ENCODE peak calls at places on chromosomes 13 and 19, in six cellular contexts. T is H1, N is SK-N-SH, B is K562, O is HepG2, J is GM12878. X is an unnamed sample.

GRCh38 chr19:2032296-2032941 is 16.9 kb upstream of the BTBD2 start:
- DNase-seq in T (peak), N (peak), B (no peak), O (no peak), J (no peak), X (peak)

GRCh38 chr19:9956956-9957355 is 20.6 kb upstream of the OLFM2 start:
- DNase-seq in T (no peak), N (no peak), B (no peak), O (no peak), J (no peak), X (peak)

GRCh38 chr13:29713841-29714240 is 118.4 kb upstream of the SLC7A1 start:
- DNase-seq in T (no peak), N (peak), B (peak), O (no peak), J (no peak), X (peak)

GRCh38 chr19:56125806-56126590 is 4.9 kb upstream of the ZNF787 start:
- DNase-seq in T (no peak), N (no peak), B (peak), O (no peak), J (no peak), X (no peak)

GRCh38 chr13:52788011-52788410 is 48.4 kb upstream of the CNMD start:
- DNase-seq in T (no peak), N (no peak), B (no peak), O (no peak), J (no peak), X (no peak)

GRCh38 chr19:18046066-18046718 is 38.2 kb downstream of the ARRDC2 start:
- DNase-seq in T (no peak), N (no peak), B (peak), O (peak), J (no peak), X (peak)

GRCh38 chr13:95882121-95882520 is 171.1 kb downstream of the UGGT2 start:
- DNase-seq in T (no peak), N (no peak), B (no peak), O (no peak), J (no peak), X (no peak)

GRCh38 chr19:54668353-54668752 is 5.6 kb downstream of the LILRB4 start:
- DNase-seq in T (no peak), N (no peak), B (no peak), O (no peak), J (no peak), X (no peak)

GRCh38 chr13:70310720-70311119 is 202.5 kb upstream of the KLHL1 start:
- DNase-seq in T (no peak), N (peak), B (no peak), O (peak), J (no peak), X (no peak)

GRCh38 chr13:80436571-80437169 is 95.7 kb upstream of the SPRY2 start:
- DNase-seq in T (no peak), N (no peak), B (no peak), O (no peak), J (no peak), X (no peak)

GRCh38 chr19:43618921-43619261 is 538 bp downstream of the ZNF428 start:
- DNase-seq in T (no peak), N (peak), B (peak), O (peak), J (peak), X (peak)

GRCh38 chr19:14413765-14414171 is 5.4 kb downstream of the DDX39A start:
- DNase-seq in T (no peak), N (peak), B (no peak), O (no peak), J (no peak), X (peak)

GRCh38 chr19:14410775-14411134 is 8.4 kb downstream of the DDX39A start:
- DNase-seq in T (no peak), N (no peak), B (no peak), O (no peak), J (no peak), X (no peak)

GRCh38 chr19:14411161-14411560 is 8.0 kb downstream of the DDX39A start:
- DNase-seq in T (no peak), N (no peak), B (no peak), O (no peak), J (no peak), X (no peak)

GRCh38 chr19:14412436-14413071 is 6.6 kb downstream of the DDX39A start:
- DNase-seq in T (no peak), N (no peak), B (no peak), O (no peak), J (no peak), X (no peak)

DNA sequence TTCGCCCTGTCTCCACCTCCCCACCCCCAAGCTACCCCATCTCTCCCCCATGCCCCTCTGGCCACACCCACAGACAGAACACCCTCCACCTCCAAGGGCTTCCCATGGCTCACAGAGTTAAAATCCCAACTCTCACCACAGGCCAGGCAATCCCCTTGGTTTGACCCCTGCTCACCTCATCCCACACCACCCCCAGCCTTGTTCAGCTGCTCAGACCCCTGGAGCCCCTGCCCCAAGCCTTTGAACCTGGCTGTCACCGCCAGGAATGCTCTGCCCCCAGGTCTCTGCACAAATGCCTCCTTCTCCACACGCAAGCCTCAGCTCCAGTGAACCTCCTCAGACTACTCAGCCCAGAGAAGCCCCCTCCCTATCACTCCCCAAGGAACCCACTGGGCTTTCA is 5.8 kb downstream of the DDX39A start:
- DNase-seq in T (no peak), N (no peak), B (no peak), O (no peak), J (no peak), X (no peak)
- H3K4me3 ChIP-seq in T (no peak), N (no peak), B (no peak), O (no peak), J (no peak), X (no peak)

GRCh38 chr13:48158290-48158689 is 63.4 kb upstream of the MED4 start:
- DNase-seq in T (no peak), N (no peak), B (no peak), O (no peak), J (peak), X (no peak)

GRCh38 chr13:48158915-48159314 is 64.0 kb upstream of the MED4 start:
- DNase-seq in T (no peak), N (no peak), B (no peak), O (no peak), J (no peak), X (no peak)

GRCh38 chr13:48155850-48156249 is 60.9 kb upstream of the MED4 start:
- DNase-seq in T (no peak), N (no peak), B (no peak), O (no peak), J (peak), X (peak)

GRCh38 chr13:48154671-48155070 is 59.8 kb upstream of the MED4 start:
- DNase-seq in T (no peak), N (no peak), B (no peak), O (peak), J (no peak), X (no peak)

GRCh38 chr13:48156466-48156865 is 61.6 kb upstream of the MED4 start:
- DNase-seq in T (peak), N (no peak), B (peak), O (no peak), J (no peak), X (no peak)
- TF ChIP-seq USF2 in T (no peak), N (no peak), B (no peak), O (no peak), J (no peak), X (no peak)

GRCh38 chr19:47210180-47210490 is 20.9 kb downstream of the BBC3 start:
- DNase-seq in T (no peak), N (no peak), B (no peak), O (no peak), J (no peak), X (no peak)
- H3K9ac ChIP-seq in T (no peak), N (peak), B (peak), O (peak), J (no peak), X (peak)

GRCh38 chr13:105773887-105774538 is 761.4 kb downstream of the EFNB2 start:
- DNase-seq in T (no peak), N (no peak), B (no peak), O (peak), J (no peak), X (peak)
- H3K4me3 ChIP-seq in T (no peak), N (peak), B (no peak), O (no peak), J (no peak), X (no peak)

GRCh38 chr13:35768126-35768525 is 291.6 kb upstream of the MAB21L1 start:
- DNase-seq in T (no peak), N (no peak), B (no peak), O (no peak), J (no peak), X (no peak)
- TF ChIP-seq USF2 in T (no peak), N (no peak), B (no peak), O (no peak), J (no peak), X (no peak)

GRCh38 chr19:50817941-50818858 is 5.4 kb downstream of the KLK1 start:
- DNase-seq in T (peak), N (peak), B (peak), O (no peak), J (peak), X (no peak)
- H3K9ac ChIP-seq in T (no peak), N (no peak), B (peak), O (no peak), J (peak), X (no peak)

GRCh38 chr13:82374719-82375118 is 1507.6 kb downstream of the SLITRK1 start:
- DNase-seq in T (no peak), N (no peak), B (no peak), O (no peak), J (no peak), X (no peak)
- H3K4me3 ChIP-seq in T (no peak), N (no peak), B (no peak), O (no peak), J (no peak), X (no peak)

GRCh38 chr19:35592226-35592625 is 6.3 kb downstream of the PMIS2 start:
- DNase-seq in T (peak), N (peak), B (peak), O (peak), J (no peak), X (peak)
- TF ChIP-seq USF2 in T (no peak), N (no peak), B (no peak), O (no peak), J (no peak), X (no peak)

GRCh38 chr19:49814010-49814409 is 918 bp upstream of the FUZ start:
- DNase-seq in T (no peak), N (no peak), B (no peak), O (no peak), J (no peak), X (no peak)
- H3K9ac ChIP-seq in T (no peak), N (peak), B (peak), O (no peak), J (no peak), X (no peak)